ENCODE peak calls at places on chromosomes 13 and 19, in seven cellular contexts. P, G, A, X, O, W and Q are unnamed samples.

GRCh38 chr19:14409157-14410053 is 9.7 kb downstream of the DDX39A start:
- DNase-seq in P (no peak), G (no peak), A (no peak), X (no peak), O (no peak), W (no peak), Q (no peak)

GRCh38 chr13:94950303-94950702 is 238.0 kb upstream of the SOX21 start:
- DNase-seq in P (no peak), G (no peak), A (no peak), X (no peak), O (no peak), W (peak), Q (no peak)

GRCh38 chr13:114260818-114261217 is 20.6 kb upstream of the UPF3A start:
- DNase-seq in P (no peak), G (no peak), A (no peak), X (no peak), O (no peak), W (no peak), Q (peak)

GRCh38 chr19:7994114-7994513 is 11.3 kb downstream of the ELAVL1 start:
- DNase-seq in P (no peak), G (no peak), A (no peak), X (no peak), O (no peak), W (no peak), Q (no peak)

GRCh38 chr13:27966641-27967202 is 2.4 kb downstream of the CDX2 start:
- DNase-seq in P (peak), G (no peak), A (no peak), X (no peak), O (no peak), W (no peak), Q (no peak)

GRCh38 chr19:15264061-15264932 is 32.0 kb upstream of the EPHX3 start:
- DNase-seq in P (peak), G (peak), A (peak), X (no peak), O (peak), W (peak), Q (peak)

GRCh38 chr13:87814444-87814843 is 143.3 kb downstream of the SLITRK5 start:
- DNase-seq in P (no peak), G (no peak), A (no peak), X (no peak), O (no peak), W (no peak), Q (no peak)

GRCh38 chr19:44627631-44628030 is 14.3 kb downstream of the IGSF23 start:
- DNase-seq in P (no peak), G (no peak), A (no peak), X (no peak), O (no peak), W (no peak), Q (no peak)

GRCh38 chr13:111403266-111403665 is 82.8 kb downstream of the TEX29 start:
- DNase-seq in P (no peak), G (no peak), A (no peak), X (no peak), O (no peak), W (no peak), Q (no peak)

GRCh38 chr19:14542721-14543328 is 13.4 kb downstream of the TECR start:
- DNase-seq in P (no peak), G (no peak), A (peak), X (no peak), O (no peak), W (peak), Q (no peak)

GRCh38 chr13:111211789-111212516 is 96.8 kb downstream of the ARHGEF7 start:
- DNase-seq in P (no peak), G (no peak), A (peak), X (no peak), O (no peak), W (no peak), Q (no peak)

GRCh38 chr13:22926176-22927007 is 254.4 kb upstream of the SGCG start:
- DNase-seq in P (peak), G (no peak), A (no peak), X (peak), O (peak), W (peak), Q (no peak)

GRCh38 chr13:80082396-80083096 is 258.4 kb downstream of the SPRY2 start:
- DNase-seq in P (no peak), G (no peak), A (peak), X (no peak), O (no peak), W (no peak), Q (no peak)

GRCh38 chr13:25988655-25989054 is 63.2 kb downstream of the SHISA2 start:
- DNase-seq in P (no peak), G (no peak), A (peak), X (no peak), O (no peak), W (peak), Q (no peak)

GRCh38 chr19:51948979-51949378 is 21.7 kb downstream of the ZNF613 start:
- DNase-seq in P (no peak), G (no peak), A (peak), X (no peak), O (no peak), W (no peak), Q (no peak)

GRCh38 chr19:12792048-12792852 is 964 bp downstream of the JUNB start:
- DNase-seq in P (peak), G (peak), A (peak), X (no peak), O (peak), W (peak), Q (peak)

GRCh38 chr13:24233351-24233901 is 72.9 kb downstream of the SPATA13 start:
- DNase-seq in P (no peak), G (no peak), A (peak), X (no peak), O (no peak), W (peak), Q (no peak)

GRCh38 chr13:48531416-48532145 is 1.3 kb downstream of the RCBTB2 start:
- DNase-seq in P (peak), G (peak), A (no peak), X (no peak), O (no peak), W (no peak), Q (peak)

GRCh38 chr19:45187421-45188100 is 9.0 kb downstream of the BLOC1S3 start:
- DNase-seq in P (no peak), G (peak), A (peak), X (no peak), O (no peak), W (peak), Q (peak)

GRCh38 chr19:33192010-33192409 is 2.1 kb upstream of the LRP3 start:
- DNase-seq in P (no peak), G (peak), A (no peak), X (no peak), O (peak), W (no peak), Q (no peak)
- TF ChIP-seq CTCF in P (no peak), G (peak), A (peak), X (peak), O (no peak), W (peak), Q (peak)

DNA sequence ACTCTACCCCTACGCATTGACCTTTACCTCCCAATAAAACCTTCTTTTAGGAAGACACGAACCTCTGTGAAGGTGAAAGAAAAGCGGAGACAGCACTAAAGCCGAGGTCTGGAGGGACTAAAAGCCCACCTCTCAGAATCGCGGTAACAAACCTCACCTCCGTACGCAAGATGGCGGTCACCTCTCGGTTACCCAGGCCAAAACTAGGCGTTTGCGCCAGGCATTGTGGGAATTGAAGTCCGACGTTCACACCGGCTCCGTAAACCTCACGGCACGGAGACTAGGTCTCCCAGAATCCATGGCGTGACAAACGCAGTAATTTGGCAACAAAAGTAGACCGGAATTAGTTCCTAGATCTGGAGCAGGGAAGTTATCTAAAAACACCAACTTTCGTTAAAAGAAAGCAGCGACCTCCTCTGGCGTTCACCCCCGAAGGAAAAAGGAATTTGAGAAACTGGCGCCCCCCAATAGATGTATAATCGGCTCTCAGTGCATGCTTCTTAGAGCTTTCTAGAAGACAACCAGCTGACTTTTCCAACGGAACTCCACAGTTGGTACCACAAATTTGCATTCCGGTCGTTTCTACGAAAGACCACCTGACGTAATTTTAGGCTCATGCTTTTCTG is at the start of gene N4BP2L2:
- DNase-seq in P (peak), G (peak), A (peak), X (peak), O (peak), W (peak), Q (peak)
- TF ChIP-seq CTCF in P (no peak), G (no peak), A (peak), X (peak), O (peak), W (peak), Q (no peak)

GRCh38 chr19:4638330-4638729 is 986 bp upstream of the TNFAIP8L1 start:
- DNase-seq in P (no peak), G (no peak), A (no peak), X (no peak), O (no peak), W (no peak), Q (peak)
- TF ChIP-seq CTCF in P (no peak), G (no peak), A (no peak), X (no peak), O (no peak), W (no peak), Q (no peak)

DNA sequence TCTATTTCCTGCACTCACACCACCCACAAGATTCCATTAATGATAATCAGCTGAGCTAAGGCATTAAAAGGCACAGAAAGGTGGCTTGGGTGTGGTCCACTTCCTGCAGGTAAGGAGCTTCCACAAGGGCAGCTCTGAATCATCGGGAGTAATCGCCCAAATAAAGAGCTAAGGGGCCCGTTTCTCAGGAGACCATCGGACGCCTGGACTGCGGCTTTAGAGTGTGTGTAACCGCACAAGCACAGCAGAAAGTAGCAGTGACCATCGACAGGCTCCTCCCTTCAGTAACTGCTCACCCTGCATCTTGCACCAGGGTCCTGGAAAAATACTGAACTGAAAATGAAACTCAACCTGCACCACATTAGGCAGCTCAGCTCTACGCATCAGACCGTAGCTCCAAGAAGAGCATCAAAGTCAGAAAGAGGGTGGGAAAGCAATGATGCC is 6.0 kb downstream of the STK24 start:
- DNase-seq in P (peak), G (peak), A (peak), X (no peak), O (no peak), W (peak), Q (peak)
- TF ChIP-seq CTCF in P (no peak), G (no peak), A (no peak), X (no peak), O (no peak), W (no peak), Q (no peak)

GRCh38 chr19:19345232-19345631 is 24.6 kb downstream of the MAU2 start:
- DNase-seq in P (no peak), G (no peak), A (no peak), X (no peak), O (no peak), W (no peak), Q (no peak)

GRCh38 chr19:19342086-19343015 is 21.7 kb downstream of the MAU2 start:
- DNase-seq in P (peak), G (no peak), A (peak), X (no peak), O (peak), W (peak), Q (peak)

GRCh38 chr19:19343762-19344161 is 23.1 kb downstream of the MAU2 start:
- DNase-seq in P (no peak), G (no peak), A (peak), X (no peak), O (no peak), W (no peak), Q (no peak)

GRCh38 chr19:19341026-19341425 is 20.4 kb downstream of the MAU2 start:
- DNase-seq in P (no peak), G (no peak), A (no peak), X (no peak), O (no peak), W (no peak), Q (no peak)

GRCh38 chr19:19343016-19343362 is 22.4 kb downstream of the MAU2 start:
- DNase-seq in P (no peak), G (no peak), A (no peak), X (no peak), O (no peak), W (no peak), Q (no peak)
- TF ChIP-seq CTCF in P (no peak), G (no peak), A (no peak), X (no peak), O (no peak), W (no peak), Q (no peak)

GRCh38 chr19:37551123-37551993 is 43.2 kb downstream of the ZNF571 start:
- DNase-seq in P (peak), G (peak), A (peak), X (peak), O (no peak), W (no peak), Q (peak)
- TF ChIP-seq CTCF in P (no peak), G (peak), A (peak), X (peak), O (no peak), W (no peak), Q (peak)